ENCODE peak calls at places on chromosome 2, in ten cellular contexts. One of them, this sample, is unnamed.

GRCh38 chr2:15311201-15311882 is 249.8 kb downstream of the NBAS start:
- DNase-seq in OCI-LY7: peak
- DNase-seq in CD8-positive, alpha-beta memory T cell: no peak
- DNase-seq in right cardiac atrium: no peak
- DNase-seq in cardiac muscle cell: peak
- DNase-seq in foreskin fibroblast: no peak
- DNase-seq in fibroblast of the aortic adventitia: no peak
- DNase-seq in psoas muscle: no peak
- DNase-seq in fibroblast of lung: no peak
- DNase-seq in Peyer's patch: no peak
- DNase-seq in this sample: no peak

GRCh38 chr2:76667764-76668163 is 854.4 kb downstream of the LRRTM4 start:
- DNase-seq in OCI-LY7: no peak
- DNase-seq in CD8-positive, alpha-beta memory T cell: no peak
- DNase-seq in right cardiac atrium: no peak
- DNase-seq in cardiac muscle cell: no peak
- DNase-seq in foreskin fibroblast: no peak
- DNase-seq in fibroblast of the aortic adventitia: no peak
- DNase-seq in psoas muscle: no peak
- DNase-seq in fibroblast of lung: no peak
- DNase-seq in Peyer's patch: no peak
- DNase-seq in this sample: no peak

GRCh38 chr2:83874712-83875430 is 584.2 kb downstream of the SUCLG1 start:
- DNase-seq in OCI-LY7: no peak
- DNase-seq in CD8-positive, alpha-beta memory T cell: no peak
- DNase-seq in right cardiac atrium: no peak
- DNase-seq in cardiac muscle cell: no peak
- DNase-seq in foreskin fibroblast: no peak
- DNase-seq in fibroblast of the aortic adventitia: no peak
- DNase-seq in psoas muscle: no peak
- DNase-seq in fibroblast of lung: no peak
- DNase-seq in Peyer's patch: no peak
- DNase-seq in this sample: no peak

GRCh38 chr2:105186967-105187498 is 54.5 kb upstream of the GPR45 start:
- DNase-seq in OCI-LY7: no peak
- DNase-seq in CD8-positive, alpha-beta memory T cell: no peak
- DNase-seq in right cardiac atrium: no peak
- DNase-seq in cardiac muscle cell: no peak
- DNase-seq in foreskin fibroblast: no peak
- DNase-seq in fibroblast of the aortic adventitia: no peak
- DNase-seq in psoas muscle: no peak
- DNase-seq in fibroblast of lung: no peak
- DNase-seq in Peyer's patch: no peak
- DNase-seq in this sample: no peak

GRCh38 chr2:121128741-121129659 is 156.0 kb downstream of the TFCP2L1 start:
- DNase-seq in OCI-LY7: peak
- DNase-seq in CD8-positive, alpha-beta memory T cell: no peak
- DNase-seq in right cardiac atrium: peak
- DNase-seq in cardiac muscle cell: peak
- DNase-seq in foreskin fibroblast: no peak
- DNase-seq in fibroblast of the aortic adventitia: peak
- DNase-seq in psoas muscle: no peak
- DNase-seq in fibroblast of lung: peak
- DNase-seq in Peyer's patch: peak
- DNase-seq in this sample: peak

GRCh38 chr2:217790195-217790594 is 212.6 kb downstream of the TNS1 start:
- DNase-seq in OCI-LY7: peak
- DNase-seq in CD8-positive, alpha-beta memory T cell: no peak
- DNase-seq in right cardiac atrium: no peak
- DNase-seq in cardiac muscle cell: no peak
- DNase-seq in foreskin fibroblast: no peak
- DNase-seq in fibroblast of the aortic adventitia: no peak
- DNase-seq in psoas muscle: no peak
- DNase-seq in fibroblast of lung: no peak
- DNase-seq in Peyer's patch: no peak
- DNase-seq in this sample: peak

GRCh38 chr2:181203412-181203811 is 223.0 kb downstream of the UBE2E3 start:
- DNase-seq in OCI-LY7: no peak
- DNase-seq in CD8-positive, alpha-beta memory T cell: no peak
- DNase-seq in right cardiac atrium: no peak
- DNase-seq in cardiac muscle cell: peak
- DNase-seq in foreskin fibroblast: peak
- DNase-seq in fibroblast of the aortic adventitia: peak
- DNase-seq in psoas muscle: no peak
- DNase-seq in fibroblast of lung: peak
- DNase-seq in Peyer's patch: no peak
- DNase-seq in this sample: no peak

GRCh38 chr2:19426144-19426543 is 67.7 kb upstream of the OSR1 start:
- DNase-seq in OCI-LY7: no peak
- DNase-seq in CD8-positive, alpha-beta memory T cell: no peak
- DNase-seq in right cardiac atrium: no peak
- DNase-seq in cardiac muscle cell: no peak
- DNase-seq in foreskin fibroblast: no peak
- DNase-seq in fibroblast of the aortic adventitia: no peak
- DNase-seq in psoas muscle: no peak
- DNase-seq in fibroblast of lung: no peak
- DNase-seq in Peyer's patch: no peak
- DNase-seq in this sample: no peak

GRCh38 chr2:70468898-70469297 is 84.7 kb downstream of the TGFA start:
- DNase-seq in OCI-LY7: no peak
- DNase-seq in CD8-positive, alpha-beta memory T cell: no peak
- DNase-seq in right cardiac atrium: no peak
- DNase-seq in cardiac muscle cell: no peak
- DNase-seq in foreskin fibroblast: no peak
- DNase-seq in fibroblast of the aortic adventitia: no peak
- DNase-seq in psoas muscle: no peak
- DNase-seq in fibroblast of lung: no peak
- DNase-seq in Peyer's patch: no peak
- DNase-seq in this sample: no peak

GRCh38 chr2:56985609-56986008 is 801.8 kb downstream of the CCDC85A start:
- DNase-seq in OCI-LY7: no peak
- DNase-seq in CD8-positive, alpha-beta memory T cell: no peak
- DNase-seq in right cardiac atrium: no peak
- DNase-seq in cardiac muscle cell: no peak
- DNase-seq in foreskin fibroblast: no peak
- DNase-seq in fibroblast of the aortic adventitia: no peak
- DNase-seq in psoas muscle: no peak
- DNase-seq in fibroblast of lung: peak
- DNase-seq in Peyer's patch: no peak
- DNase-seq in this sample: no peak

GRCh38 chr2:10320933-10321332 is 18.2 kb downstream of the HPCAL1 start:
- DNase-seq in OCI-LY7: no peak
- DNase-seq in CD8-positive, alpha-beta memory T cell: no peak
- DNase-seq in right cardiac atrium: no peak
- DNase-seq in cardiac muscle cell: no peak
- DNase-seq in foreskin fibroblast: no peak
- DNase-seq in fibroblast of the aortic adventitia: no peak
- DNase-seq in psoas muscle: no peak
- DNase-seq in fibroblast of lung: no peak
- DNase-seq in Peyer's patch: no peak
- DNase-seq in this sample: no peak

GRCh38 chr2:102291221-102292075 is 19.9 kb upstream of the IL1RL1 start:
- DNase-seq in OCI-LY7: no peak
- DNase-seq in CD8-positive, alpha-beta memory T cell: no peak
- DNase-seq in right cardiac atrium: no peak
- DNase-seq in cardiac muscle cell: no peak
- DNase-seq in foreskin fibroblast: no peak
- DNase-seq in fibroblast of the aortic adventitia: no peak
- DNase-seq in psoas muscle: no peak
- DNase-seq in fibroblast of lung: no peak
- DNase-seq in Peyer's patch: no peak
- DNase-seq in this sample: no peak

GRCh38 chr2:15561574-15562344 is 625 bp upstream of the NBAS start:
- DNase-seq in OCI-LY7: peak
- DNase-seq in CD8-positive, alpha-beta memory T cell: no peak
- DNase-seq in right cardiac atrium: no peak
- DNase-seq in cardiac muscle cell: peak
- DNase-seq in foreskin fibroblast: no peak
- DNase-seq in fibroblast of the aortic adventitia: peak
- DNase-seq in psoas muscle: no peak
- DNase-seq in fibroblast of lung: peak
- DNase-seq in Peyer's patch: peak
- DNase-seq in this sample: peak

GRCh38 chr2:9328931-9329330 is 94.4 kb downstream of the ITGB1BP1 start:
- DNase-seq in OCI-LY7: no peak
- DNase-seq in CD8-positive, alpha-beta memory T cell: no peak
- DNase-seq in right cardiac atrium: no peak
- DNase-seq in cardiac muscle cell: peak
- DNase-seq in foreskin fibroblast: no peak
- DNase-seq in fibroblast of the aortic adventitia: peak
- DNase-seq in psoas muscle: no peak
- DNase-seq in fibroblast of lung: no peak
- DNase-seq in Peyer's patch: no peak
- DNase-seq in this sample: no peak

GRCh38 chr2:30398488-30398887 is 48.6 kb upstream of the LCLAT1 start:
- DNase-seq in OCI-LY7: no peak
- DNase-seq in CD8-positive, alpha-beta memory T cell: no peak
- DNase-seq in right cardiac atrium: no peak
- DNase-seq in cardiac muscle cell: no peak
- DNase-seq in foreskin fibroblast: no peak
- DNase-seq in fibroblast of the aortic adventitia: no peak
- DNase-seq in psoas muscle: no peak
- DNase-seq in fibroblast of lung: no peak
- DNase-seq in Peyer's patch: no peak
- DNase-seq in this sample: no peak

GRCh38 chr2:239039479-239039861 is 191.6 kb downstream of the TWIST2 start:
- DNase-seq in OCI-LY7: no peak
- DNase-seq in CD8-positive, alpha-beta memory T cell: no peak
- DNase-seq in right cardiac atrium: no peak
- DNase-seq in cardiac muscle cell: no peak
- DNase-seq in foreskin fibroblast: no peak
- DNase-seq in fibroblast of the aortic adventitia: no peak
- DNase-seq in psoas muscle: no peak
- DNase-seq in fibroblast of lung: no peak
- DNase-seq in Peyer's patch: no peak
- DNase-seq in this sample: no peak

GRCh38 chr2:196983934-196984333 is 57.4 kb upstream of the PGAP1 start:
- DNase-seq in OCI-LY7: no peak
- DNase-seq in CD8-positive, alpha-beta memory T cell: no peak
- DNase-seq in right cardiac atrium: no peak
- DNase-seq in cardiac muscle cell: peak
- DNase-seq in foreskin fibroblast: peak
- DNase-seq in fibroblast of the aortic adventitia: peak
- DNase-seq in psoas muscle: no peak
- DNase-seq in fibroblast of lung: peak
- DNase-seq in Peyer's patch: no peak
- DNase-seq in this sample: no peak

GRCh38 chr2:157158111-157158510 is 99.4 kb upstream of the GALNT5 start:
- DNase-seq in OCI-LY7: no peak
- DNase-seq in CD8-positive, alpha-beta memory T cell: no peak
- DNase-seq in right cardiac atrium: no peak
- DNase-seq in cardiac muscle cell: peak
- DNase-seq in foreskin fibroblast: peak
- DNase-seq in fibroblast of the aortic adventitia: peak
- DNase-seq in psoas muscle: no peak
- DNase-seq in fibroblast of lung: peak
- DNase-seq in Peyer's patch: no peak
- DNase-seq in this sample: no peak

GRCh38 chr2:133266926-133267590 is 301.2 kb downstream of the NCKAP5 start:
- DNase-seq in OCI-LY7: no peak
- DNase-seq in CD8-positive, alpha-beta memory T cell: no peak
- DNase-seq in right cardiac atrium: no peak
- DNase-seq in cardiac muscle cell: no peak
- DNase-seq in foreskin fibroblast: no peak
- DNase-seq in fibroblast of the aortic adventitia: no peak
- DNase-seq in psoas muscle: no peak
- DNase-seq in fibroblast of lung: no peak
- DNase-seq in Peyer's patch: no peak
- DNase-seq in this sample: no peak
- H3K4me3 ChIP-seq in OCI-LY7: no peak
- H3K4me3 ChIP-seq in CD8-positive, alpha-beta memory T cell: no peak
- H3K4me3 ChIP-seq in right cardiac atrium: peak
- H3K4me3 ChIP-seq in cardiac muscle cell: peak
- H3K4me3 ChIP-seq in foreskin fibroblast: peak
- H3K4me3 ChIP-seq in fibroblast of the aortic adventitia: peak
- H3K4me3 ChIP-seq in psoas muscle: peak
- H3K4me3 ChIP-seq in fibroblast of lung: peak
- H3K4me3 ChIP-seq in Peyer's patch: peak
- H3K4me3 ChIP-seq in this sample: peak

GRCh38 chr2:176122633-176123482 is at the start of gene HOXD9:
- DNase-seq in OCI-LY7: no peak
- DNase-seq in CD8-positive, alpha-beta memory T cell: no peak
- DNase-seq in right cardiac atrium: no peak
- DNase-seq in cardiac muscle cell: no peak
- DNase-seq in foreskin fibroblast: peak
- DNase-seq in fibroblast of the aortic adventitia: no peak
- DNase-seq in psoas muscle: peak
- DNase-seq in fibroblast of lung: no peak
- DNase-seq in Peyer's patch: peak
- DNase-seq in this sample: no peak
- H3K4me3 ChIP-seq in OCI-LY7: no peak
- H3K4me3 ChIP-seq in CD8-positive, alpha-beta memory T cell: no peak
- H3K4me3 ChIP-seq in right cardiac atrium: peak
- H3K4me3 ChIP-seq in cardiac muscle cell: peak
- H3K4me3 ChIP-seq in foreskin fibroblast: peak
- H3K4me3 ChIP-seq in fibroblast of the aortic adventitia: no peak
- H3K4me3 ChIP-seq in psoas muscle: peak
- H3K4me3 ChIP-seq in fibroblast of lung: no peak
- H3K4me3 ChIP-seq in Peyer's patch: peak
- H3K4me3 ChIP-seq in this sample: peak

DNA sequence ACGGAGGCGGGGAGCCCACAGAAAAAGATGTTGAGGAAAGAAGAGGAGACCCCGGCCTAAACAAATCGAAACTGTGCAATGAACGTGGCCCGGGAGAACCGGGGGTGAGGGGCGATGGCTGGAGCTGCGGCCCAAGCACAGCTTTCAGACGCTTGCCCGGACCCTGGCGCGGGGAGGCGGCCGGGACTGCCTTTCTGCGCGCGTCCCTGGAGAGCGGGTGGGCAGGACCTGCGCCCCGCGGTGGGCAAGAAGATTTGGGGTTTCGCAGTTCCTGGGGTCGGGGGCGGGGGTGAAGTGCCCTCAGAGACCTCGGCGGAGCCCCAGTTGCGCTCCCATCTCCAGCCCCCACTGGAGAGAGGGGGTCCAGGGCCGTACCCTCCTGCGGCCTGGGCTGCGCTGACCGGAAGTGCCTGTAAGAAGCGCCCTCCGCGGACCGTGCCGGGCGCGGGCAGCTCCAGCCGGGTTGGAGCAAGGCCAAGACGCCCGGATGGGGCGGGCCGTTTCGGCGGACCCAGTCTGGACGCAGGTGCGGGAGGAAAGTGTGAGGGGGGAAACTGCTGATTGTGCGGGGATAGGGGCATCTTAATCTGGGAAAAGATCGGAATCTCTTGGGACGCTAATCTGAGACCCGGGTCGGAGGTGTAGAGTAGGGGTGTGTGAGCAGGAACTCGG is 11.6 kb downstream of the EN1 start:
- DNase-seq in OCI-LY7: no peak
- DNase-seq in CD8-positive, alpha-beta memory T cell: no peak
- DNase-seq in right cardiac atrium: no peak
- DNase-seq in cardiac muscle cell: no peak
- DNase-seq in foreskin fibroblast: no peak
- DNase-seq in fibroblast of the aortic adventitia: no peak
- DNase-seq in psoas muscle: peak
- DNase-seq in fibroblast of lung: no peak
- DNase-seq in Peyer's patch: no peak
- DNase-seq in this sample: no peak
- H3K4me3 ChIP-seq in OCI-LY7: no peak
- H3K4me3 ChIP-seq in CD8-positive, alpha-beta memory T cell: no peak
- H3K4me3 ChIP-seq in right cardiac atrium: peak
- H3K4me3 ChIP-seq in cardiac muscle cell: peak
- H3K4me3 ChIP-seq in foreskin fibroblast: peak
- H3K4me3 ChIP-seq in fibroblast of the aortic adventitia: peak
- H3K4me3 ChIP-seq in psoas muscle: peak
- H3K4me3 ChIP-seq in fibroblast of lung: peak
- H3K4me3 ChIP-seq in Peyer's patch: peak
- H3K4me3 ChIP-seq in this sample: no peak

GRCh38 chr2:468631-469310 is 180.9 kb upstream of the ALKAL2 start:
- DNase-seq in OCI-LY7: no peak
- DNase-seq in CD8-positive, alpha-beta memory T cell: no peak
- DNase-seq in right cardiac atrium: no peak
- DNase-seq in cardiac muscle cell: no peak
- DNase-seq in foreskin fibroblast: no peak
- DNase-seq in fibroblast of the aortic adventitia: no peak
- DNase-seq in psoas muscle: no peak
- DNase-seq in fibroblast of lung: no peak
- DNase-seq in Peyer's patch: no peak
- DNase-seq in this sample: no peak
- H3K4me3 ChIP-seq in OCI-LY7: no peak
- H3K4me3 ChIP-seq in CD8-positive, alpha-beta memory T cell: no peak
- H3K4me3 ChIP-seq in right cardiac atrium: no peak
- H3K4me3 ChIP-seq in cardiac muscle cell: no peak
- H3K4me3 ChIP-seq in foreskin fibroblast: no peak
- H3K4me3 ChIP-seq in fibroblast of the aortic adventitia: no peak
- H3K4me3 ChIP-seq in psoas muscle: no peak
- H3K4me3 ChIP-seq in fibroblast of lung: no peak
- H3K4me3 ChIP-seq in Peyer's patch: no peak
- H3K4me3 ChIP-seq in this sample: no peak